ENCODE peak calls at places on chromosome 19, in six cellular contexts. N is IMR-90, Q is small intestine, U is thyroid gland, L is DND-41, E is esophagus muscularis mucosa. K is an unnamed sample.

GRCh38 chr19:46748325-46749109 is 2.3 kb upstream of the STRN4 start:
- DNase-seq in N (peak), U (peak), L (peak), Q (peak), E (no peak), K (peak)

GRCh38 chr19:8145969-8146368 is 3.4 kb downstream of the FBN3 start:
- DNase-seq in Q (peak), U (no peak), E (no peak), L (no peak), N (no peak), K (no peak)

GRCh38 chr19:38785187-38785699 is 3.8 kb upstream of the LGALS7B start:
- DNase-seq in E (no peak), N (no peak), U (no peak), L (no peak), Q (no peak), K (no peak)

GRCh38 chr19:3516675-3517207 is 10.6 kb downstream of the FZR1 start:
- DNase-seq in U (peak), Q (peak), E (no peak), L (peak), N (no peak), K (peak)

GRCh38 chr19:45587873-45588272 is 3.3 kb upstream of the OPA3 start:
- DNase-seq in E (no peak), L (no peak), N (no peak), Q (peak), U (no peak), K (no peak)

GRCh38 chr19:42315024-42315423 is 1.9 kb downstream of the TMEM145 start:
- DNase-seq in E (no peak), U (no peak), Q (no peak), N (no peak), L (no peak), K (no peak)

GRCh38 chr19:30280018-30280417 is 92.2 kb upstream of the ZNF536 start:
- DNase-seq in Q (no peak), N (no peak), U (no peak), E (no peak), L (no peak), K (no peak)

GRCh38 chr19:16824658-16825311 is 4.4 kb upstream of the SIN3B start:
- DNase-seq in L (no peak), N (peak), E (no peak), U (no peak), Q (no peak), K (no peak)

GRCh38 chr19:15452111-15453047 is 2.6 kb upstream of the WIZ start:
- DNase-seq in U (peak), E (peak), Q (peak), L (peak), N (peak), K (no peak)

GRCh38 chr19:56111601-56112312 is 9.3 kb downstream of the ZNF787 start:
- DNase-seq in U (no peak), N (no peak), Q (peak), L (no peak), E (no peak), K (no peak)

GRCh38 chr19:47315125-47315821 is 5.6 kb downstream of the C5AR1 start:
- DNase-seq in Q (peak), E (no peak), N (peak), L (no peak), U (no peak), K (no peak)

GRCh38 chr19:10812902-10813404 is 23.1 kb downstream of the TMED1 start:
- DNase-seq in U (no peak), Q (no peak), L (no peak), N (peak), E (no peak), K (no peak)

GRCh38 chr19:39524495-39524894 is 8.2 kb downstream of the EID2B start:
- DNase-seq in U (no peak), Q (peak), E (no peak), L (no peak), N (no peak), K (no peak)

GRCh38 chr19:48279747-48280146 is 9.9 kb downstream of the ZNF114 start:
- DNase-seq in L (no peak), U (no peak), E (no peak), Q (no peak), N (no peak), K (no peak)

GRCh38 chr19:6739884-6740588 is 556 bp downstream of the TRIP10 start:
- DNase-seq in L (no peak), E (no peak), N (no peak), U (peak), Q (peak), K (no peak)

GRCh38 chr19:3075605-3076431 is 13.5 kb upstream of the TLE5 start:
- DNase-seq in Q (peak), N (no peak), E (no peak), L (peak), U (peak), K (peak)

GRCh38 chr19:3509566-3509989 is 3.5 kb downstream of the FZR1 start:
- DNase-seq in Q (no peak), L (no peak), E (no peak), U (no peak), N (peak), K (no peak)

GRCh38 chr19:2120821-2121220 is 24.1 kb downstream of the IZUMO4 start:
- DNase-seq in L (no peak), N (no peak), Q (no peak), E (no peak), U (no peak), K (no peak)

GRCh38 chr19:40603719-40604646 is 2.8 kb downstream of the LTBP4 start:
- DNase-seq in Q (peak), E (peak), N (peak), L (peak), U (peak), K (peak)

GRCh38 chr19:10748924-10749434 is 31.1 kb downstream of the DNM2 start:
- DNase-seq in L (no peak), Q (peak), E (no peak), U (peak), N (no peak), K (no peak)

GRCh38 chr19:16920816-16921529 is 32.2 kb downstream of the F2RL3 start:
- DNase-seq in E (no peak), U (no peak), Q (no peak), L (no peak), N (peak), K (no peak)

GRCh38 chr19:53809518-53810186 is 14.5 kb downstream of the NLRP12 start:
- DNase-seq in U (no peak), Q (no peak), L (peak), N (no peak), E (no peak), K (no peak)

GRCh38 chr19:17229890-17230289 is 3.9 kb downstream of the OCEL1 start:
- DNase-seq in Q (no peak), U (no peak), L (no peak), N (no peak), E (no peak), K (no peak)

GRCh38 chr19:29623726-29624488 is 17.8 kb downstream of the POP4 start:
- DNase-seq in L (no peak), U (no peak), N (no peak), E (no peak), Q (peak), K (peak)

GRCh38 chr19:10270616-10271394 is at the start of gene ICAM1:
- DNase-seq in N (peak), Q (peak), U (peak), L (peak), E (peak), K (peak)

GRCh38 chr19:40241809-40242384 is 15.4 kb upstream of the CCNP start:
- DNase-seq in L (no peak), E (no peak), N (no peak), Q (no peak), U (no peak), K (no peak)

GRCh38 chr19:38729653-38730469 is 14.4 kb downstream of the CAPN12 start:
- DNase-seq in E (no peak), N (peak), L (peak), U (peak), Q (peak), K (peak)

GRCh38 chr19:40799558-40800338 is 757 bp downstream of the EGLN2 start:
- DNase-seq in Q (no peak), N (no peak), U (peak), E (no peak), L (no peak), K (peak)

GRCh38 chr19:48321372-48321621 is 4.1 kb upstream of the EMP3 start:
- DNase-seq in N (peak), Q (peak), U (peak), L (peak), E (peak), K (peak)

GRCh38 chr19:28425431-28425931 is 787.5 kb downstream of the UQCRFS1 start:
- DNase-seq in E (no peak), U (no peak), Q (no peak), L (no peak), N (no peak), K (no peak)

GRCh38 chr19:46890423-46891170 is 29.8 kb downstream of the ARHGAP35 start:
- DNase-seq in E (no peak), U (no peak), Q (peak), N (peak), L (no peak), K (no peak)

GRCh38 chr19:50741179-50741933 is 18.2 kb downstream of the CLEC11A start:
- DNase-seq in Q (no peak), L (no peak), N (no peak), E (no peak), U (no peak), K (no peak)

GRCh38 chr19:46698395-46699321 is 18.3 kb downstream of the PRKD2 start:
- DNase-seq in E (no peak), L (no peak), N (no peak), Q (no peak), U (no peak), K (no peak)

GRCh38 chr19:7940841-7941240 is 2.6 kb downstream of the TIMM44 start:
- DNase-seq in U (no peak), L (no peak), N (no peak), Q (no peak), E (no peak), K (no peak)

GRCh38 chr19:16791942-16792341 is 37.3 kb upstream of the SIN3B start:
- DNase-seq in N (no peak), L (no peak), U (no peak), E (no peak), Q (no peak), K (no peak)

GRCh38 chr19:49339364-49340068 is 4.3 kb downstream of the CD37 start:
- DNase-seq in U (peak), E (peak), N (peak), Q (peak), L (no peak), K (no peak)

GRCh38 chr19:53182202-53182601 is 11.0 kb downstream of the ZNF665 start:
- DNase-seq in Q (no peak), U (no peak), E (no peak), N (peak), L (no peak), K (no peak)

GRCh38 chr19:13864513-13865242 is 12.3 kb upstream of the NANOS3 start:
- DNase-seq in E (peak), U (no peak), N (no peak), Q (no peak), L (peak), K (no peak)

GRCh38 chr19:43634516-43634876 is 5.2 kb downstream of the CADM4 start:
- DNase-seq in L (no peak), N (no peak), E (no peak), U (no peak), Q (no peak), K (no peak)
- H3K4me3 ChIP-seq in L (no peak), N (no peak), E (peak), U (no peak), Q (no peak), K (no peak)

GRCh38 chr19:18636969-18637629 is at the start of gene KLHL26:
- DNase-seq in N (no peak), Q (no peak), U (no peak), E (no peak), L (peak), K (no peak)

GRCh38 chr19:18634612-18635290 is 2.1 kb upstream of the KLHL26 start:
- DNase-seq in Q (peak), E (no peak), N (peak), L (no peak), U (peak), K (no peak)

GRCh38 chr19:18636183-18636968 is 452 bp upstream of the KLHL26 start:
- DNase-seq in N (peak), Q (peak), U (peak), L (peak), E (peak), K (peak)

GRCh38 chr19:18637644-18638630 is 1.1 kb downstream of the KLHL26 start:
- DNase-seq in N (no peak), U (peak), E (no peak), L (peak), Q (peak), K (peak)

DNA sequence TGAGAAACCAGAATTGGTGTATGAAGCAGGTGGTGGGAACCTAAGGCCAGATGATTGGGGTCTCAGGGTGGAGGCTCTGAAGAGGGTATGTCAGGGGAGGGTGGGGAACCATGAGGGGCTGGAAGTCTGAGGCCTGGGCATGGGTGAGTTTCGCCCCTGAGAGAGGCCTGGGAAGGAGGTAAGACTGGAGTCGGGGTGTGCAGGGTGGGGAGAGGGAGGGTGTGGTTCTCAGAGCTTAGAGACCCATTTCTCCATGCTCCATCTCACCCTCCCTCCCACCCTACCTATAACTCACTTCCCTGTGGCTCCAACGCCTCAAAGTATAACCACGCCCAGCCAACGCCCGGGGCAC is 1.0 kb upstream of the KLHL26 start:
- DNase-seq in E (no peak), U (no peak), L (no peak), Q (no peak), N (no peak), K (no peak)
- H3K27ac ChIP-seq in E (peak), U (no peak), L (no peak), Q (no peak), N (no peak), K (no peak)

GRCh38 chr19:1017906-1018305 is 3.0 kb downstream of the TMEM259 start:
- DNase-seq in N (no peak), E (no peak), U (no peak), L (no peak), Q (no peak), K (no peak)
- H3K4me3 ChIP-seq in N (no peak), E (peak), U (no peak), L (peak), Q (no peak), K (no peak)

DNA sequence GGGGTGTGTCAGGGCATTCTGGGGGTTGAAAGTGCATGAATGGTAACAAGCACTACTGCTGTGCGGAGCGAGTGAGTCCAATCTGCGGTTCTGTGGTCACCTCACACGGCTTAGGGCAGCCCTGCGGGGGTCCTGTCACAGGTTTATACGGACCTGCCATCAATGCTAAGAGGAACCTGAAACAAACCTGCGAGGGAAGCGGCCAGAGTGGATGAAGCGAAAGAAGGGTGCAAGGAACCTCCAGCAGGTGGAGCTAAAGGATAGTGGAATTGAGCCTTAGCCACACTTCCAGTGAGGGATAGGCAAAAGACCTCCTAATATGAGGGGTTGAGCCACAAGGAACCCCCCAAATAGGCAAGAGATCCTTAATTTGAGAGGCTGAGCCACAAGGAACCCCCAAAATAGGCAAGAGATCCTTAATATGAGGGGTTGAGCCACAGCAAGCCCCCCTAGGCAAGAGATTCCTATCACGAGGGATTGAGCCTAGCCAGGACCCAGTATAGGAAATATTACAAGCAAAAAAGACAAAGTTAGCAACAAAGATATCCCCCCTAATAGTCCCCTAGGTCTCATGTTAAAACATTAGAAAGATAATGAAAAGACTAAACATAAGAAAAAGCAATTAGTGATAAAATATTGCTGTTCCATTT is 6.3 kb upstream of the ZNF69 start:
- DNase-seq in Q (peak), L (peak), E (no peak), N (peak), U (peak), K (peak)
- H3K27ac ChIP-seq in Q (no peak), L (no peak), E (no peak), N (no peak), U (no peak), K (no peak)

GRCh38 chr19:4583961-4584669 is 24.6 kb upstream of the SEMA6B start:
- DNase-seq in L (no peak), U (no peak), E (no peak), N (no peak), Q (no peak), K (no peak)
- H3K4me3 ChIP-seq in L (no peak), U (no peak), E (peak), N (peak), Q (no peak), K (no peak)

GRCh38 chr19:33029746-33030303 is 34.9 kb downstream of the RHPN2 start:
- DNase-seq in L (no peak), Q (no peak), N (no peak), E (no peak), U (no peak), K (no peak)

GRCh38 chr19:33035461-33035860 is 29.2 kb downstream of the RHPN2 start:
- DNase-seq in L (no peak), E (no peak), N (no peak), U (no peak), Q (no peak), K (no peak)

DNA sequence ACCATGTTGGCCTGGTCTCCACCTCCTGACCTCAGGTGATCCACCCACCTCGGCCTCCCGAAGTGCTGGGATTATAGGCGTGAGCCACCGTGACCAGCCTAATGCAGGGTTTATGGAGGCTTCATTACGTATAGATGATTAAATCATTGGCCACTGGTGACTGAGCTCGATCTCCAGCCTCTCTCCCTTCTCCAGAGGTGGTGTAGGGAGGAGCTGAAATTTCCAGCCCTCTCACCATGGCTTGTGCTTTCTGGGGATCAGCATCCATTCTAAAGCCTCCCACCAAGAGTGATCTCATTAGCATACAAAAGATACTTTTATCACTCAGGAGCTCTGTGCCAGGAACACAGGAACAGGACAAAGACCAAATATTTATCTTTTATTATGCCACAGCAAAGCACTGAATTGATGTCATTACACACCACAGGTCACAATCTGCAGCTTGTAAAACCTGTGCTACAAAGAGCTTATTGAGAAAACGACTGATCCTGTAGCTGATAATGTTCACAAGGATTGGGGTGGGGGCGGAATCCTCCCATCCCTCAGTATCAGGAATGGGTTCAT is 32.4 kb downstream of the RHPN2 start:
- DNase-seq in L (no peak), U (no peak), Q (peak), E (no peak), N (no peak), K (no peak)
- H3K27ac ChIP-seq in L (no peak), U (no peak), Q (peak), E (no peak), N (no peak), K (no peak)